ENCODE peak calls at places on chromosome 18, in six cellular contexts. C, F, G, Y, A and S are unnamed samples.

GRCh38 chr18:6004683-6005082 is 109.4 kb upstream of the TMEM200C start:
- DNase-seq in C (no peak), F (no peak), G (no peak), Y (no peak), A (no peak), S (peak; percentile 28)

GRCh38 chr18:13374096-13374467 is 155.5 kb downstream of the LDLRAD4 start:
- DNase-seq in C (no peak), F (no peak), G (no peak), Y (no peak), A (no peak), S (no peak)

GRCh38 chr18:68053290-68053689 is 536.8 kb upstream of the DSEL start:
- DNase-seq in C (no peak), F (no peak), G (no peak), Y (no peak), A (no peak), S (no peak)

GRCh38 chr18:58695772-58696171 is 24.5 kb downstream of the MALT1 start:
- DNase-seq in C (no peak), F (no peak), G (no peak), Y (no peak), A (no peak), S (peak; percentile 56)

GRCh38 chr18:33169218-33169617 is 271.3 kb downstream of the CCDC178 start:
- DNase-seq in C (no peak), F (no peak), G (no peak), Y (no peak), A (no peak), S (no peak)

GRCh38 chr18:74928194-74928968 is 280.6 kb downstream of the PTGR3 start:
- DNase-seq in C (no peak), F (no peak), G (no peak), Y (no peak), A (no peak), S (no peak)

GRCh38 chr18:36640005-36640952 is 188.5 kb downstream of the TPGS2 start:
- DNase-seq in C (no peak), F (peak; percentile 43), G (no peak), Y (no peak), A (no peak), S (no peak)

GRCh38 chr18:55173291-55173690 is 214.0 kb upstream of the CCDC68 start:
- DNase-seq in C (no peak), F (no peak), G (no peak), Y (no peak), A (no peak), S (no peak)

GRCh38 chr18:10412933-10413332 is 41.5 kb upstream of the APCDD1 start:
- DNase-seq in C (peak; percentile 78), F (no peak), G (no peak), Y (no peak), A (no peak), S (no peak)

GRCh38 chr18:57544958-57545661 is 41.4 kb downstream of the FECH start:
- DNase-seq in C (no peak), F (no peak), G (no peak), Y (no peak), A (no peak), S (no peak)

GRCh38 chr18:77346446-77346845 is 96.8 kb downstream of the GALR1 start:
- DNase-seq in C (no peak), F (peak; percentile 11), G (no peak), Y (no peak), A (no peak), S (no peak)

GRCh38 chr18:79480171-79480981 is 84.6 kb downstream of the NFATC1 start:
- DNase-seq in C (peak; percentile 57), F (no peak), G (peak; percentile 41), Y (no peak), A (peak; percentile 59), S (no peak)

GRCh38 chr18:23825978-23826405 is 136.7 kb downstream of the LAMA3 start:
- DNase-seq in C (no peak), F (peak; percentile 95), G (peak; percentile 51), Y (no peak), A (no peak), S (peak; percentile 17)

GRCh38 chr18:58140366-58141325 is 96.6 kb downstream of the NEDD4L start:
- DNase-seq in C (no peak), F (no peak), G (no peak), Y (no peak), A (no peak), S (no peak)

GRCh38 chr18:36693931-36694661 is 134.7 kb downstream of the TPGS2 start:
- DNase-seq in C (no peak), F (no peak), G (no peak), Y (no peak), A (no peak), S (no peak)

GRCh38 chr18:75317300-75317699 is 106.7 kb downstream of the TSHZ1 start:
- DNase-seq in C (no peak), F (no peak), G (no peak), Y (no peak), A (no peak), S (no peak)

GRCh38 chr18:76391746-76392145 is 103.3 kb downstream of the ZNF516 start:
- DNase-seq in C (no peak), F (no peak), G (peak; percentile 42), Y (no peak), A (no peak), S (no peak)

GRCh38 chr18:42039396-42039795 is 84.4 kb downstream of the PIK3C3 start:
- DNase-seq in C (no peak), F (no peak), G (no peak), Y (no peak), A (no peak), S (no peak)

GRCh38 chr18:28961669-28962228 is 784.8 kb upstream of the CDH2 start:
- DNase-seq in C (no peak), F (peak; percentile 35), G (no peak), Y (peak; percentile 5), A (no peak), S (peak; percentile 1)

GRCh38 chr18:5073026-5073944 is 123.8 kb downstream of the AKAIN1 start:
- DNase-seq in C (no peak), F (peak; percentile 51), G (no peak), Y (peak; percentile 36), A (no peak), S (peak; percentile 42)

GRCh38 chr18:26159353-26159752 is 25.7 kb downstream of the PSMA8 start:
- DNase-seq in C (no peak), F (peak; percentile 13), G (no peak), Y (no peak), A (no peak), S (no peak)

GRCh38 chr18:31612124-31612523 is 20.4 kb downstream of the TTR start:
- DNase-seq in C (no peak), F (no peak), G (no peak), Y (no peak), A (no peak), S (no peak)

GRCh38 chr18:11976882-11977281 is 4.4 kb upstream of the IMPA2 start:
- DNase-seq in C (no peak), F (peak; percentile 51), G (no peak), Y (no peak), A (no peak), S (no peak)

GRCh38 chr18:48857023-48857694 is 93.6 kb downstream of the SMAD7 start:
- DNase-seq in C (no peak), F (no peak), G (no peak), Y (no peak), A (peak; percentile 27), S (no peak)

GRCh38 chr18:58177886-58178470 is 134.0 kb downstream of the NEDD4L start:
- DNase-seq in C (no peak), F (no peak), G (no peak), Y (no peak), A (no peak), S (no peak)

GRCh38 chr18:26190506-26190905 is 35.7 kb upstream of the TAF4B start:
- DNase-seq in C (no peak), F (no peak), G (peak; percentile 82), Y (no peak), A (no peak), S (peak; percentile 51)

GRCh38 chr18:2223859-2224258 is 347.4 kb downstream of the METTL4 start:
- DNase-seq in C (no peak), F (peak; percentile 77), G (no peak), Y (peak; percentile 18), A (no peak), S (peak; percentile 10)

GRCh38 chr18:666177-666576 is 8.7 kb downstream of the TYMS start:
- DNase-seq in C (no peak), F (no peak), G (no peak), Y (no peak), A (no peak), S (no peak)
- TF ChIP-seq CTCF in C (no peak), F (peak; percentile 18), G (peak; percentile 4), Y (no peak), A (no peak), S (no peak)

GRCh38 chr18:34528177-34528576 is 181.9 kb upstream of the DTNA start:
- DNase-seq in C (no peak), F (no peak), G (no peak), Y (no peak), A (no peak), S (no peak)
- TF ChIP-seq CTCF in C (no peak), F (no peak), G (no peak), Y (no peak), A (no peak), S (no peak)

GRCh38 chr18:63322246-63322645 is 2.7 kb upstream of the BCL2 start:
- DNase-seq in C (no peak), F (no peak), G (no peak), Y (no peak), A (no peak), S (no peak)

GRCh38 chr18:63321291-63321690 is 1.7 kb upstream of the BCL2 start:
- DNase-seq in C (no peak), F (no peak), G (no peak), Y (no peak), A (no peak), S (no peak)

GRCh38 chr18:63320041-63320689 is 596 bp upstream of the BCL2 start:
- DNase-seq in C (no peak), F (peak; percentile 85), G (peak; percentile 95), Y (peak; percentile 55), A (peak; percentile 91), S (peak; percentile 92)

GRCh38 chr18:63319383-63320040 is at the start of gene BCL2:
- DNase-seq in C (no peak), F (peak; percentile 42), G (peak; percentile 66), Y (peak; percentile 38), A (peak; percentile 72), S (peak; percentile 55)

GRCh38 chr18:63320690-63321265 is 1.2 kb upstream of the BCL2 start:
- DNase-seq in C (no peak), F (no peak), G (peak; percentile 83), Y (peak; percentile 18), A (peak; percentile 67), S (peak; percentile 83)
- TF ChIP-seq CTCF in C (no peak), F (no peak), G (peak; percentile 1), Y (peak; percentile 19), A (no peak), S (no peak)

GRCh38 chr18:50607374-50607933 is 47.6 kb downstream of the MAPK4 start:
- DNase-seq in C (no peak), F (no peak), G (no peak), Y (no peak), A (no peak), S (no peak)

GRCh38 chr18:50606609-50607008 is 46.7 kb downstream of the MAPK4 start:
- DNase-seq in C (no peak), F (no peak), G (no peak), Y (no peak), A (no peak), S (no peak)

GRCh38 chr18:50614838-50615237 is 55.0 kb downstream of the MAPK4 start:
- DNase-seq in C (no peak), F (peak; percentile 73), G (no peak), Y (no peak), A (no peak), S (no peak)

GRCh38 chr18:50611529-50611941 is 51.6 kb downstream of the MAPK4 start:
- DNase-seq in C (no peak), F (no peak), G (no peak), Y (no peak), A (no peak), S (no peak)

GRCh38 chr18:50610349-50610748 is 50.5 kb downstream of the MAPK4 start:
- DNase-seq in C (no peak), F (no peak), G (no peak), Y (no peak), A (no peak), S (no peak)
- TF ChIP-seq CTCF in C (no peak), F (no peak), G (no peak), Y (no peak), A (no peak), S (no peak)